ENCODE peak calls at places on chromosome X, in seven cellular contexts. I is DMS 273 treated with DMSO at 0.1 percent for 48 hours; D is NCI-H1694 treated with DMSO at 0.1 percent for 48 hours; B is OCI-LY7; K is stimulated activated naive CD8-positive, alpha-beta T cell treated with anti-CD3 and anti-CD28 coated beads, Interleukin-15, amount 100 ng/mL, for 72 hours; Q is KG1; H is activated T-cell treated with anti-CD3 and anti-CD28 coated beads, Interleukin-2, amount 50 U/mL, for 72 hours. N is an unnamed sample.

GRCh38 chrX:11474021-11474420 is 180.8 kb downstream of the AMELX start:
- DNase-seq in I (no peak), D (no peak), B (no peak), K (no peak), Q (no peak), H (no peak), N (no peak)

GRCh38 chrX:113300580-113300979 is 459.9 kb upstream of the AMOT start:
- DNase-seq in I (no peak), D (no peak), B (no peak), K (no peak), Q (no peak), H (no peak), N (no peak)

GRCh38 chrX:119272882-119273806 is 37.1 kb downstream of the PGRMC1 start:
- DNase-seq in I (no peak), D (no peak), B (no peak), K (peak), Q (no peak), H (peak), N (peak)

GRCh38 chrX:24231780-24232179 is 82.1 kb downstream of the SUPT20HL2 start:
- DNase-seq in I (no peak), D (no peak), B (no peak), K (no peak), Q (no peak), H (no peak), N (no peak)

GRCh38 chrX:71619193-71619592 is 882 bp upstream of the CXCR3 start:
- DNase-seq in I (no peak), D (no peak), B (no peak), K (peak), Q (no peak), H (peak), N (no peak)

GRCh38 chrX:81537723-81538122 is 335.8 kb downstream of the SH3BGRL start:
- DNase-seq in I (no peak), D (no peak), B (no peak), K (no peak), Q (no peak), H (no peak), N (no peak)

GRCh38 chrX:130746709-130747347 is 156.2 kb downstream of the ENOX2 start:
- DNase-seq in I (no peak), D (no peak), B (no peak), K (no peak), Q (no peak), H (no peak), N (no peak)

GRCh38 chrX:130714665-130715064 is 188.3 kb downstream of the ENOX2 start:
- DNase-seq in I (no peak), D (no peak), B (no peak), K (no peak), Q (no peak), H (no peak), N (no peak)

GRCh38 chrX:585115-585808 is 45.3 kb upstream of the SHOX start:
- DNase-seq in I (no peak), D (no peak), B (no peak), K (no peak), Q (no peak), H (no peak), N (no peak)

GRCh38 chrX:94400488-94400887 is 726.5 kb downstream of the FAM133A start:
- DNase-seq in I (no peak), D (no peak), B (no peak), K (no peak), Q (no peak), H (no peak), N (no peak)

GRCh38 chrX:100685284-100685996 is 41.4 kb downstream of the SRPX2 start:
- DNase-seq in I (peak), D (peak), B (peak), K (peak), Q (peak), H (peak), N (peak)

GRCh38 chrX:47091149-47091775 is 13.0 kb downstream of the RGN start:
- DNase-seq in I (no peak), D (no peak), B (no peak), K (no peak), Q (no peak), H (no peak), N (no peak)